ENCODE peak calls at places on chromosomes 6 and 20, in ten cellular contexts. P is stimulated activated naive CD8-positive, alpha-beta T cell treated with anti-CD3 and anti-CD28 coated beads, Interleukin-15, Interleukin-2, amounts not matched to agents 100 U/mL and 50 U/mL, for 24 hours; R is SK-MEL-5; E is ELF-1; W is NCI-H510A treated with DMSO at 0.1 percent for 48 hours; F is EL; T is NCI-H748 treated with DMSO at 0.1 percent for 48 hours; Y is HEK293T; Z is hepatic stellate cell; H is GM10248. C is an unnamed sample.
A peak's percentile ranks its signal among the peaks of the same experiment; 100 is the strongest.

GRCh38 chr6:112188906-112189305 is 65.5 kb downstream of the LAMA4 start:
- DNase-seq in P (no peak), R (no peak), E (no peak), W (no peak), F (peak; percentile 30), T (no peak), Y (peak; percentile 48), Z (no peak), H (no peak), C (no peak)

GRCh38 chr20:37337208-37337955 is 8.6 kb upstream of the SRC start:
- DNase-seq in P (no peak), R (no peak), E (peak; percentile 19), W (no peak), F (no peak), T (no peak), Y (no peak), Z (no peak), H (no peak), C (no peak)

GRCh38 chr20:51387125-51387865 is 155.2 kb downstream of the NFATC2 start:
- DNase-seq in P (no peak), R (no peak), E (no peak), W (no peak), F (no peak), T (no peak), Y (no peak), Z (no peak), H (no peak), C (no peak)

GRCh38 chr6:110098511-110099116 is 80.9 kb downstream of the WASF1 start:
- DNase-seq in P (no peak), R (no peak), E (no peak), W (no peak), F (no peak), T (no peak), Y (no peak), Z (no peak), H (no peak), C (no peak)

GRCh38 chr6:79600313-79601019 is 30.7 kb upstream of the SH3BGRL2 start:
- DNase-seq in P (no peak), R (no peak), E (no peak), W (no peak), F (no peak), T (no peak), Y (no peak), Z (no peak), H (no peak), C (no peak)

GRCh38 chr6:223763-224162 is 68.5 kb upstream of the DUSP22 start:
- DNase-seq in P (no peak), R (no peak), E (no peak), W (no peak), F (no peak), T (no peak), Y (no peak), Z (no peak), H (no peak), C (peak; percentile 67)

GRCh38 chr6:40896696-40897095 is 142.3 kb downstream of the UNC5CL start:
- DNase-seq in P (no peak), R (no peak), E (no peak), W (no peak), F (no peak), T (no peak), Y (no peak), Z (no peak), H (no peak), C (no peak)

GRCh38 chr20:59047938-59048680 is 5.5 kb upstream of the PRELID3B start:
- DNase-seq in P (no peak), R (no peak), E (no peak), W (no peak), F (peak; percentile 60), T (no peak), Y (no peak), Z (no peak), H (no peak), C (peak; percentile 52)

GRCh38 chr6:116572162-116572561 is 858 bp downstream of the RWDD1 start:
- DNase-seq in P (peak; percentile 29), R (peak; percentile 39), E (peak; percentile 20), W (peak; percentile 10), F (peak; percentile 47), T (no peak), Y (peak; percentile 44), Z (peak; percentile 47), H (peak; percentile 31), C (no peak)

GRCh38 chr6:148179786-148180185 is 162.9 kb upstream of the SASH1 start:
- DNase-seq in P (no peak), R (peak; percentile 49), E (no peak), W (no peak), F (peak; percentile 40), T (peak; percentile 60), Y (peak; percentile 43), Z (peak; percentile 38), H (peak; percentile 19), C (no peak)

GRCh38 chr20:36541227-36542018 is at the start of gene MYL9:
- DNase-seq in P (peak; percentile 30), R (no peak), E (peak; percentile 64), W (no peak), F (peak; percentile 89), T (no peak), Y (no peak), Z (peak; percentile 91), H (peak; percentile 76), C (peak; percentile 34)

GRCh38 chr6:136947037-136947436 is 24.9 kb downstream of the SLC35D3 start:
- DNase-seq in P (no peak), R (no peak), E (peak; percentile 47), W (no peak), F (no peak), T (no peak), Y (no peak), Z (no peak), H (no peak), C (no peak)

GRCh38 chr20:41601742-41602141 is 16.4 kb downstream of the CHD6 start:
- DNase-seq in P (no peak), R (no peak), E (no peak), W (no peak), F (no peak), T (no peak), Y (no peak), Z (no peak), H (no peak), C (no peak)

GRCh38 chr6:154567695-154568220 is 57.3 kb upstream of the CNKSR3 start:
- DNase-seq in P (no peak), R (no peak), E (no peak), W (peak; percentile 100), F (no peak), T (peak; percentile 95), Y (no peak), Z (no peak), H (no peak), C (no peak)

GRCh38 chr6:153334121-153334520 is 203.0 kb upstream of the RGS17 start:
- DNase-seq in P (no peak), R (no peak), E (no peak), W (no peak), F (no peak), T (no peak), Y (no peak), Z (no peak), H (no peak), C (no peak)

GRCh38 chr6:12957321-12958051 is 240.9 kb downstream of the PHACTR1 start:
- DNase-seq in P (peak; percentile 14), R (peak; percentile 36), E (peak; percentile 51), W (no peak), F (peak; percentile 76), T (peak; percentile 21), Y (no peak), Z (peak; percentile 22), H (peak; percentile 21), C (peak; percentile 39)

GRCh38 chr6:166257911-166258318 is 50.3 kb downstream of the PRR18 start:
- DNase-seq in P (peak; percentile 25), R (no peak), E (no peak), W (no peak), F (no peak), T (no peak), Y (no peak), Z (no peak), H (no peak), C (peak; percentile 22)

GRCh38 chr6:155274533-155274932 is 10.7 kb downstream of the CLDN20 start:
- DNase-seq in P (no peak), R (no peak), E (no peak), W (no peak), F (peak; percentile 48), T (no peak), Y (no peak), Z (peak; percentile 23), H (no peak), C (no peak)

GRCh38 chr6:158894192-158894591 is 75.0 kb upstream of the EZR start:
- DNase-seq in P (no peak), R (no peak), E (peak; percentile 86), W (no peak), F (peak; percentile 94), T (no peak), Y (peak; percentile 32), Z (peak; percentile 62), H (no peak), C (no peak)

GRCh38 chr20:17832236-17832635 is 132.5 kb downstream of the BANF2 start:
- DNase-seq in P (no peak), R (peak; percentile 89), E (no peak), W (no peak), F (no peak), T (no peak), Y (no peak), Z (no peak), H (no peak), C (no peak)

GRCh38 chr6:32187009-32187709 is 2.8 kb downstream of the PBX2 start:
- DNase-seq in P (no peak), R (no peak), E (no peak), W (no peak), F (no peak), T (no peak), Y (no peak), Z (no peak), H (no peak), C (no peak)

GRCh38 chr6:44010411-44011349 is 116.6 kb downstream of the MRPL14 start:
- DNase-seq in P (no peak), R (peak; percentile 30), E (no peak), W (no peak), F (peak; percentile 99), T (no peak), Y (no peak), Z (peak; percentile 96), H (no peak), C (peak; percentile 37)